ENCODE peak calls at places on chromosomes 3 and 15, in seven cellular contexts. One of them, this sample, is unnamed. For H3K27me3, the result is how much of the 10 kb centered on the place peaks cover.

GRCh38 chr3:70603103-70603502 is 290.7 kb upstream of the MDFIC2 start:
- DNase-seq in CD8-positive, alpha-beta T cell: no peak
- DNase-seq in ovary: no peak
- DNase-seq in lower lobe of right lung: no peak
- DNase-seq in brain microvascular endothelial cell: no peak
- DNase-seq in Peyer's patch: no peak
- DNase-seq in neural progenitor cell: no peak
- DNase-seq in this sample: no peak

GRCh38 chr15:77027697-77028450 is 32.9 kb downstream of the PSTPIP1 start:
- DNase-seq in CD8-positive, alpha-beta T cell: peak
- DNase-seq in ovary: no peak
- DNase-seq in lower lobe of right lung: peak
- DNase-seq in brain microvascular endothelial cell: no peak
- DNase-seq in Peyer's patch: peak
- DNase-seq in neural progenitor cell: peak
- DNase-seq in this sample: peak

GRCh38 chr3:127015282-127016042 is 32.5 kb downstream of the PLXNA1 start:
- DNase-seq in CD8-positive, alpha-beta T cell: no peak
- DNase-seq in ovary: no peak
- DNase-seq in lower lobe of right lung: no peak
- DNase-seq in brain microvascular endothelial cell: no peak
- DNase-seq in Peyer's patch: no peak
- DNase-seq in neural progenitor cell: peak
- DNase-seq in this sample: peak

GRCh38 chr3:141875893-141876380 is 506 bp upstream of the ATP1B3 start:
- DNase-seq in CD8-positive, alpha-beta T cell: peak
- DNase-seq in ovary: peak
- DNase-seq in lower lobe of right lung: peak
- DNase-seq in brain microvascular endothelial cell: peak
- DNase-seq in Peyer's patch: peak
- DNase-seq in neural progenitor cell: peak
- DNase-seq in this sample: peak

GRCh38 chr15:81777546-81777945 is 268.3 kb downstream of the MEX3B start:
- DNase-seq in CD8-positive, alpha-beta T cell: no peak
- DNase-seq in ovary: no peak
- DNase-seq in lower lobe of right lung: no peak
- DNase-seq in brain microvascular endothelial cell: no peak
- DNase-seq in Peyer's patch: no peak
- DNase-seq in neural progenitor cell: no peak
- DNase-seq in this sample: no peak

GRCh38 chr15:27454281-27455060 is 483.5 kb downstream of the GABRG3 start:
- DNase-seq in CD8-positive, alpha-beta T cell: no peak
- DNase-seq in ovary: no peak
- DNase-seq in lower lobe of right lung: no peak
- DNase-seq in brain microvascular endothelial cell: peak
- DNase-seq in Peyer's patch: no peak
- DNase-seq in neural progenitor cell: no peak
- DNase-seq in this sample: no peak

GRCh38 chr3:155701882-155702465 is 42.9 kb downstream of the PLCH1 start:
- DNase-seq in CD8-positive, alpha-beta T cell: no peak
- DNase-seq in ovary: no peak
- DNase-seq in lower lobe of right lung: no peak
- DNase-seq in brain microvascular endothelial cell: peak
- DNase-seq in Peyer's patch: no peak
- DNase-seq in neural progenitor cell: peak
- DNase-seq in this sample: peak

GRCh38 chr3:2099779-2100191 is 1.1 kb downstream of the CNTN4 start:
- DNase-seq in CD8-positive, alpha-beta T cell: no peak
- DNase-seq in ovary: no peak
- DNase-seq in lower lobe of right lung: no peak
- DNase-seq in brain microvascular endothelial cell: no peak
- DNase-seq in Peyer's patch: no peak
- DNase-seq in neural progenitor cell: peak
- DNase-seq in this sample: peak

GRCh38 chr3:178022599-178022998 is 513.6 kb upstream of the KCNMB2 start:
- DNase-seq in CD8-positive, alpha-beta T cell: no peak
- DNase-seq in ovary: no peak
- DNase-seq in lower lobe of right lung: no peak
- DNase-seq in brain microvascular endothelial cell: no peak
- DNase-seq in Peyer's patch: no peak
- DNase-seq in neural progenitor cell: no peak
- DNase-seq in this sample: no peak

GRCh38 chr3:171944109-171945016 is 95.0 kb upstream of the FNDC3B start:
- DNase-seq in CD8-positive, alpha-beta T cell: no peak
- DNase-seq in ovary: no peak
- DNase-seq in lower lobe of right lung: no peak
- DNase-seq in brain microvascular endothelial cell: no peak
- DNase-seq in Peyer's patch: no peak
- DNase-seq in neural progenitor cell: peak
- DNase-seq in this sample: no peak

GRCh38 chr15:85993116-85993515 is 86.6 kb upstream of the AGBL1 start:
- DNase-seq in CD8-positive, alpha-beta T cell: no peak
- DNase-seq in ovary: no peak
- DNase-seq in lower lobe of right lung: no peak
- DNase-seq in brain microvascular endothelial cell: no peak
- DNase-seq in Peyer's patch: no peak
- DNase-seq in neural progenitor cell: no peak
- DNase-seq in this sample: no peak

GRCh38 chr3:126083913-126084514 is at the start of gene SLC41A3:
- DNase-seq in CD8-positive, alpha-beta T cell: peak
- DNase-seq in ovary: peak
- DNase-seq in lower lobe of right lung: peak
- DNase-seq in brain microvascular endothelial cell: peak
- DNase-seq in Peyer's patch: peak
- DNase-seq in neural progenitor cell: peak
- DNase-seq in this sample: peak

GRCh38 chr3:24985631-24986030 is 442.4 kb upstream of the RARB start:
- DNase-seq in CD8-positive, alpha-beta T cell: no peak
- DNase-seq in ovary: no peak
- DNase-seq in lower lobe of right lung: no peak
- DNase-seq in brain microvascular endothelial cell: no peak
- DNase-seq in Peyer's patch: no peak
- DNase-seq in neural progenitor cell: no peak
- DNase-seq in this sample: no peak

GRCh38 chr3:153215971-153216370 is 53.9 kb downstream of the RAP2B start:
- DNase-seq in CD8-positive, alpha-beta T cell: no peak
- DNase-seq in ovary: no peak
- DNase-seq in lower lobe of right lung: no peak
- DNase-seq in brain microvascular endothelial cell: no peak
- DNase-seq in Peyer's patch: no peak
- DNase-seq in neural progenitor cell: no peak
- DNase-seq in this sample: no peak

GRCh38 chr3:50358355-50358926 is 880 bp downstream of the TMEM115 start:
- DNase-seq in CD8-positive, alpha-beta T cell: no peak
- DNase-seq in ovary: no peak
- DNase-seq in lower lobe of right lung: no peak
- DNase-seq in brain microvascular endothelial cell: no peak
- DNase-seq in Peyer's patch: no peak
- DNase-seq in neural progenitor cell: no peak
- DNase-seq in this sample: no peak

GRCh38 chr3:141275973-141276372 is 44.3 kb downstream of the PXYLP1 start:
- DNase-seq in CD8-positive, alpha-beta T cell: no peak
- DNase-seq in ovary: no peak
- DNase-seq in lower lobe of right lung: no peak
- DNase-seq in brain microvascular endothelial cell: peak
- DNase-seq in Peyer's patch: no peak
- DNase-seq in neural progenitor cell: no peak
- DNase-seq in this sample: no peak

GRCh38 chr3:127035672-127036071 is 52.8 kb downstream of the PLXNA1 start:
- DNase-seq in CD8-positive, alpha-beta T cell: no peak
- DNase-seq in ovary: peak
- DNase-seq in lower lobe of right lung: peak
- DNase-seq in brain microvascular endothelial cell: peak
- DNase-seq in Peyer's patch: peak
- DNase-seq in neural progenitor cell: no peak
- DNase-seq in this sample: no peak

GRCh38 chr3:167739190-167739589 is 3.7 kb downstream of the SERPINI1 start:
- DNase-seq in CD8-positive, alpha-beta T cell: no peak
- DNase-seq in ovary: no peak
- DNase-seq in lower lobe of right lung: no peak
- DNase-seq in brain microvascular endothelial cell: no peak
- DNase-seq in Peyer's patch: no peak
- DNase-seq in neural progenitor cell: no peak
- DNase-seq in this sample: no peak

GRCh38 chr3:171115667-171116066 is 89.1 kb upstream of the SLC2A2 start:
- DNase-seq in CD8-positive, alpha-beta T cell: no peak
- DNase-seq in ovary: no peak
- DNase-seq in lower lobe of right lung: no peak
- DNase-seq in brain microvascular endothelial cell: no peak
- DNase-seq in Peyer's patch: no peak
- DNase-seq in neural progenitor cell: peak
- DNase-seq in this sample: no peak

GRCh38 chr15:78004919-78005634 is 72.4 kb downstream of the TBC1D2B start:
- DNase-seq in CD8-positive, alpha-beta T cell: no peak
- DNase-seq in ovary: peak
- DNase-seq in lower lobe of right lung: peak
- DNase-seq in brain microvascular endothelial cell: peak
- DNase-seq in Peyer's patch: no peak
- DNase-seq in neural progenitor cell: no peak
- DNase-seq in this sample: no peak

GRCh38 chr3:195212749-195213085 is 58.2 kb downstream of the XXYLT1 start:
- DNase-seq in CD8-positive, alpha-beta T cell: no peak
- DNase-seq in ovary: no peak
- DNase-seq in lower lobe of right lung: no peak
- DNase-seq in brain microvascular endothelial cell: no peak
- DNase-seq in Peyer's patch: no peak
- DNase-seq in neural progenitor cell: no peak
- DNase-seq in this sample: no peak

GRCh38 chr3:194168994-194169393 is 33.0 kb downstream of the HES1 start:
- DNase-seq in CD8-positive, alpha-beta T cell: no peak
- DNase-seq in ovary: no peak
- DNase-seq in lower lobe of right lung: no peak
- DNase-seq in brain microvascular endothelial cell: no peak
- DNase-seq in Peyer's patch: no peak
- DNase-seq in neural progenitor cell: no peak
- DNase-seq in this sample: no peak

GRCh38 chr3:194167480-194167862 is 31.5 kb downstream of the HES1 start:
- DNase-seq in CD8-positive, alpha-beta T cell: no peak
- DNase-seq in ovary: no peak
- DNase-seq in lower lobe of right lung: no peak
- DNase-seq in brain microvascular endothelial cell: no peak
- DNase-seq in Peyer's patch: no peak
- DNase-seq in neural progenitor cell: no peak
- DNase-seq in this sample: no peak

GRCh38 chr3:194167873-194168272 is 31.9 kb downstream of the HES1 start:
- DNase-seq in CD8-positive, alpha-beta T cell: no peak
- DNase-seq in ovary: no peak
- DNase-seq in lower lobe of right lung: no peak
- DNase-seq in brain microvascular endothelial cell: no peak
- DNase-seq in Peyer's patch: no peak
- DNase-seq in neural progenitor cell: no peak
- DNase-seq in this sample: no peak

GRCh38 chr3:194170793-194171192 is 34.8 kb downstream of the HES1 start:
- DNase-seq in CD8-positive, alpha-beta T cell: no peak
- DNase-seq in ovary: no peak
- DNase-seq in lower lobe of right lung: no peak
- DNase-seq in brain microvascular endothelial cell: no peak
- DNase-seq in Peyer's patch: no peak
- DNase-seq in neural progenitor cell: no peak
- DNase-seq in this sample: no peak

DNA sequence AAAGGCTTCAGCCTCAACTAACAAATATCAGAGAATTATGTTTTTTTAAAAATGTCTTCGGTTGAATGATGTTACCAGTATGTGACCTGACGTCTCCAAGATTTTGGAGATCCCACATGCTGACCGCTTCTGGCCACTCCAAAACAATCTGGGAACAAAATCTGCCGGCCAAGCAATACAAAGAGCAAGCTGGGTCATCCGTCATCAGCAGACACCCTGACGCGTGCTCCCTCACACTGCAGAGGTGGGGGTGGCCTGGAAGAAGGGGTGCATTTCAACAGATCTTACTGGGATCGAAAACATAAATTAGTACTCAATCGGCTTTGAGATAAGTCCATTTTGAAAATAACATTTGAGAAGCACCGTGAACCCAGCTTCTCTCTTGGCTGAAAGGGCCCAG is 33.6 kb downstream of the HES1 start:
- DNase-seq in CD8-positive, alpha-beta T cell: no peak
- DNase-seq in ovary: no peak
- DNase-seq in lower lobe of right lung: no peak
- DNase-seq in brain microvascular endothelial cell: no peak
- DNase-seq in Peyer's patch: no peak
- DNase-seq in neural progenitor cell: no peak
- DNase-seq in this sample: no peak
- H3K4me3 ChIP-seq in CD8-positive, alpha-beta T cell: no peak
- H3K4me3 ChIP-seq in ovary: no peak
- H3K4me3 ChIP-seq in lower lobe of right lung: no peak
- H3K4me3 ChIP-seq in brain microvascular endothelial cell: no peak
- H3K4me3 ChIP-seq in Peyer's patch: no peak
- H3K4me3 ChIP-seq in neural progenitor cell: no peak
- H3K4me3 ChIP-seq in this sample: no peak

GRCh38 chr3:184598220-184598927 is 36.8 kb downstream of the EPHB3 start:
- DNase-seq in CD8-positive, alpha-beta T cell: no peak
- DNase-seq in ovary: peak
- DNase-seq in lower lobe of right lung: no peak
- DNase-seq in brain microvascular endothelial cell: no peak
- DNase-seq in Peyer's patch: no peak
- DNase-seq in neural progenitor cell: no peak
- DNase-seq in this sample: no peak
- H3K27me3 ChIP-seq in CD8-positive, alpha-beta T cell: under half
- H3K27me3 ChIP-seq in ovary: under half
- H3K27me3 ChIP-seq in lower lobe of right lung: under half
- H3K27me3 ChIP-seq in brain microvascular endothelial cell: under half
- H3K27me3 ChIP-seq in Peyer's patch: under half
- H3K27me3 ChIP-seq in neural progenitor cell: half or more
- H3K27me3 ChIP-seq in this sample: under half

GRCh38 chr15:88872706-88873105 is 22.6 kb downstream of the HAPLN3 start:
- DNase-seq in CD8-positive, alpha-beta T cell: no peak
- DNase-seq in ovary: no peak
- DNase-seq in lower lobe of right lung: no peak
- DNase-seq in brain microvascular endothelial cell: no peak
- DNase-seq in Peyer's patch: no peak
- DNase-seq in neural progenitor cell: no peak
- DNase-seq in this sample: no peak

GRCh38 chr15:88874275-88874674 is 21.1 kb downstream of the HAPLN3 start:
- DNase-seq in CD8-positive, alpha-beta T cell: no peak
- DNase-seq in ovary: no peak
- DNase-seq in lower lobe of right lung: no peak
- DNase-seq in brain microvascular endothelial cell: no peak
- DNase-seq in Peyer's patch: no peak
- DNase-seq in neural progenitor cell: no peak
- DNase-seq in this sample: no peak

GRCh38 chr15:88871313-88871712 is 24.0 kb downstream of the HAPLN3 start:
- DNase-seq in CD8-positive, alpha-beta T cell: no peak
- DNase-seq in ovary: no peak
- DNase-seq in lower lobe of right lung: no peak
- DNase-seq in brain microvascular endothelial cell: no peak
- DNase-seq in Peyer's patch: no peak
- DNase-seq in neural progenitor cell: no peak
- DNase-seq in this sample: no peak

GRCh38 chr15:88872106-88872505 is 23.2 kb downstream of the HAPLN3 start:
- DNase-seq in CD8-positive, alpha-beta T cell: no peak
- DNase-seq in ovary: no peak
- DNase-seq in lower lobe of right lung: no peak
- DNase-seq in brain microvascular endothelial cell: no peak
- DNase-seq in Peyer's patch: no peak
- DNase-seq in neural progenitor cell: no peak
- DNase-seq in this sample: no peak

GRCh38 chr15:88873786-88874185 is 21.6 kb downstream of the HAPLN3 start:
- DNase-seq in CD8-positive, alpha-beta T cell: no peak
- DNase-seq in ovary: no peak
- DNase-seq in lower lobe of right lung: no peak
- DNase-seq in brain microvascular endothelial cell: no peak
- DNase-seq in Peyer's patch: no peak
- DNase-seq in neural progenitor cell: no peak
- DNase-seq in this sample: no peak
- H3K4me3 ChIP-seq in CD8-positive, alpha-beta T cell: no peak
- H3K4me3 ChIP-seq in ovary: no peak
- H3K4me3 ChIP-seq in lower lobe of right lung: no peak
- H3K4me3 ChIP-seq in brain microvascular endothelial cell: no peak
- H3K4me3 ChIP-seq in Peyer's patch: no peak
- H3K4me3 ChIP-seq in neural progenitor cell: no peak
- H3K4me3 ChIP-seq in this sample: no peak

GRCh38 chr3:139473155-139473771 is 3.1 kb downstream of the RBP2 start:
- DNase-seq in CD8-positive, alpha-beta T cell: no peak
- DNase-seq in ovary: no peak
- DNase-seq in lower lobe of right lung: no peak
- DNase-seq in brain microvascular endothelial cell: no peak
- DNase-seq in Peyer's patch: peak
- DNase-seq in neural progenitor cell: no peak
- DNase-seq in this sample: no peak
- H3K27me3 ChIP-seq in CD8-positive, alpha-beta T cell: under half
- H3K27me3 ChIP-seq in ovary: under half
- H3K27me3 ChIP-seq in lower lobe of right lung: under half
- H3K27me3 ChIP-seq in brain microvascular endothelial cell: under half
- H3K27me3 ChIP-seq in Peyer's patch: under half
- H3K27me3 ChIP-seq in neural progenitor cell: under half
- H3K27me3 ChIP-seq in this sample: under half